ENCODE peak calls at places on chromosomes 3 and 15, in seven cellular contexts. T is AG04449, M is progenitor cell of endocrine pancreas, A is brain microvascular endothelial cell, X is bronchial epithelial cell, K is GM20000, Q is epithelial cell of esophagus. O is an unnamed sample.

GRCh38 chr3:197592361-197593045 is 36.7 kb upstream of the BDH1 start:
- DNase-seq in M (no peak), Q (no peak), X (no peak), K (no peak), T (no peak), A (no peak), O (no peak)

GRCh38 chr3:31448035-31448881 is 84.5 kb upstream of the STT3B start:
- DNase-seq in X (peak), K (no peak), M (no peak), T (no peak), Q (peak), A (no peak), O (no peak)

GRCh38 chr3:48086736-48087470 is 70.7 kb upstream of the MAP4 start:
- DNase-seq in X (peak), K (no peak), M (no peak), A (peak), Q (peak), T (peak), O (no peak)

GRCh38 chr3:21942328-21942727 is 191.3 kb upstream of the ZNF385D start:
- DNase-seq in T (peak), K (no peak), X (peak), Q (peak), A (peak), M (no peak), O (no peak)

GRCh38 chr3:9402410-9403228 is 5.2 kb downstream of the SETD5 start:
- DNase-seq in Q (peak), K (no peak), M (peak), A (peak), X (no peak), T (no peak), O (peak)

GRCh38 chr3:179450901-179451334 is 352 bp downstream of the GNB4 start:
- DNase-seq in A (peak), X (peak), M (peak), T (no peak), Q (no peak), K (no peak), O (no peak)

GRCh38 chr15:60612400-60613048 is 133.6 kb upstream of the ICE2 start:
- DNase-seq in X (peak), K (no peak), A (no peak), T (no peak), M (no peak), Q (peak), O (no peak)

GRCh38 chr3:159080821-159081220 is 279.0 kb downstream of the MFSD1 start:
- DNase-seq in K (no peak), M (no peak), Q (no peak), X (no peak), A (no peak), T (no peak), O (no peak)

GRCh38 chr3:63043631-63044030 is 168.4 kb upstream of the CADPS start:
- DNase-seq in M (no peak), T (no peak), Q (peak), X (peak), A (peak), K (no peak), O (no peak)

GRCh38 chr3:172543419-172543818 is 20.2 kb upstream of the TNFSF10 start:
- DNase-seq in K (no peak), A (no peak), Q (no peak), M (no peak), X (no peak), T (no peak), O (no peak)

GRCh38 chr3:11168406-11168805 is 14.1 kb downstream of the HRH1 start:
- DNase-seq in X (no peak), M (no peak), T (no peak), K (no peak), A (no peak), Q (no peak), O (no peak)
- TF ChIP-seq CTCF in X (no peak), M (no peak), T (no peak), K (no peak), A (no peak), Q (no peak), O (no peak)

GRCh38 chr3:53109822-53110771 is 20.1 kb downstream of the RFT1 start:
- DNase-seq in A (peak), Q (peak), M (no peak), T (no peak), X (peak), K (peak), O (peak)
- TF ChIP-seq CTCF in A (peak), Q (peak), M (peak), T (peak), X (peak), K (peak), O (no peak)

DNA sequence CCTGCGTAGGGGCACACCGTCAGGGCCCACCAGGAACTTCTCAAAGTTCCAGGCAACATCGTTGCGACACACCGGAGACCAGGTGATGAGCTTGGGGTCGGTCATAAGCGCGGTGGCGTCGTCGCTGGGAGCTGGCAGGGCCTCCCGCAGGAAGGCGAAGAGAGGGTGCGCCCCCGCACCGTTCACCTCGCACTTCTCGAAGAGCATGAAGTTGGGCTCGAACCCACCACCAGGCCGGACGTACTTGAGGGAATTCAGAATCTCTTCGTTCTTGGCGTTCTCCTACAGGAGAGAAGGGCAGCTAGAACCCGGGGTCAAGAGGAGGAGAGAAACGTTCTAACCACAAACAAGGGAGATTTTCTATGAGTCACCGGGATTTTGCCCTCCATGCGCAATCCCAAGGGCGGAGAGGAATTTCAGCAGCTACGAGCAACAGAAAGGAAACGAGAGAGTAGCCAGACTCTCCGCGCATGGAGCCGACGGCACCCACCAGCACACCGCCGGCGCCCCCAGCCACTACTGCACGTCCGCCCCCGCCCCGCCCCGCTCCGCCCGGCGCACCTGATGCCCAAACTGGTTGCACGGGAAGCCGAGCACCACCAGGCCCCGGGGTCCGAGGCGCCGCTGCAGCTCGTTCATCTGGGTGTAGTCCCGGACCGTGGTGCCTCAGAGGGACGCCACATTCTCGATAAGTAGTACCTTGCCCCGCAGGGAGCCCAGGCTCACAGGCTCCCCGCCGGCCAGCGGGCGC is 512 bp downstream of the GPX1 start:
- DNase-seq in A (peak), K (no peak), M (no peak), T (peak), Q (peak), X (peak), O (peak)
- TF ChIP-seq CTCF in A (no peak), K (no peak), M (no peak), T (no peak), Q (no peak), X (no peak), O (no peak)

GRCh38 chr15:50150349-50150748 is 31.3 kb upstream of the ATP8B4 start:
- DNase-seq in X (no peak), A (no peak), K (no peak), M (no peak), Q (no peak), T (no peak), O (no peak)

GRCh38 chr15:50146661-50147060 is 27.6 kb upstream of the ATP8B4 start:
- DNase-seq in M (no peak), Q (no peak), T (no peak), K (no peak), X (no peak), A (no peak), O (no peak)

GRCh38 chr15:50150851-50151250 is 31.1 kb upstream of the SLC27A2 start:
- DNase-seq in T (no peak), M (no peak), K (no peak), X (no peak), Q (no peak), A (no peak), O (no peak)

GRCh38 chr15:50149090-50149489 is 30.1 kb upstream of the ATP8B4 start:
- DNase-seq in X (peak), Q (peak), K (no peak), M (no peak), T (no peak), A (no peak), O (no peak)

GRCh38 chr15:50148362-50148963 is 29.4 kb upstream of the ATP8B4 start:
- DNase-seq in Q (peak), X (peak), A (peak), K (no peak), T (no peak), M (no peak), O (peak)
- TF ChIP-seq CTCF in Q (peak), X (peak), A (peak), K (peak), T (peak), M (peak), O (peak)

GRCh38 chr3:79406175-79406574 is 361.6 kb downstream of the ROBO1 start:
- DNase-seq in M (no peak), Q (peak), K (no peak), T (no peak), X (peak), A (no peak), O (no peak)
- TF ChIP-seq CTCF in M (no peak), Q (peak), K (no peak), T (no peak), X (peak), A (peak), O (no peak)

GRCh38 chr15:79769933-79770332 is 126.9 kb downstream of the MTHFS start:
- DNase-seq in T (no peak), A (no peak), Q (no peak), K (no peak), X (no peak), M (no peak), O (no peak)

DNA sequence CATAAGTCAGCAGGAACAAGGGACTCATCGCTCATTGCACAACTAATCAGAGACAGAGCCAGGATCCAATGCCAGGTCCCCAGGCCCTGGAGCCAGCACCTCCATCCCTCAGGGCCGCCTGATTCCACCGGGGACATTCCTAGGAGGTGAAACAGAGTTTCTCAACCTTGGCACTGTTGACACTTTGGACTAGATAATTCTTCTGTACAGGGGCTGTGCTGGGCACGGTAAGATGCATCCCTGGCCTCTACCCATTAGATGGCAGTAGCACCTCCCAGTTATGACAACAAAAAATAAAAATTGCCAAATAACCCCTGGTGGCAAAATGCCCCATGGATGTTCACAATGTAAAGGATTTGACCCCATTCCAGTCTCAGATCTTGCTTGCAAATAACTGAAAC is 127.7 kb downstream of the MTHFS start:
- DNase-seq in K (no peak), X (peak), M (no peak), Q (peak), A (peak), T (no peak), O (no peak)
- TF ChIP-seq CTCF in K (peak), X (peak), M (no peak), Q (peak), A (peak), T (no peak), O (no peak)

GRCh38 chr3:13688824-13689223 is 139.9 kb downstream of the FBLN2 start:
- DNase-seq in M (no peak), A (no peak), T (no peak), K (no peak), X (no peak), Q (no peak), O (no peak)

GRCh38 chr3:13686332-13686731 is 137.4 kb downstream of the FBLN2 start:
- DNase-seq in Q (no peak), M (no peak), A (no peak), K (no peak), X (no peak), T (no peak), O (no peak)

GRCh38 chr3:13688034-13688433 is 139.1 kb downstream of the FBLN2 start:
- DNase-seq in M (no peak), T (no peak), X (no peak), Q (no peak), A (no peak), K (no peak), O (no peak)

GRCh38 chr3:13685721-13686120 is 136.8 kb downstream of the FBLN2 start:
- DNase-seq in K (no peak), M (no peak), A (no peak), T (no peak), Q (no peak), X (no peak), O (no peak)

GRCh38 chr3:13687409-13687989 is 138.6 kb downstream of the FBLN2 start:
- DNase-seq in M (no peak), X (no peak), K (no peak), Q (no peak), T (no peak), A (no peak), O (no peak)
- TF ChIP-seq CTCF in M (no peak), X (no peak), K (no peak), Q (no peak), T (no peak), A (no peak), O (no peak)

GRCh38 chr3:57826286-57826951 is 70.3 kb downstream of the SLMAP start:
- DNase-seq in Q (no peak), A (no peak), T (no peak), K (no peak), X (peak), M (no peak), O (no peak)
- TF ChIP-seq CTCF in Q (no peak), A (no peak), T (no peak), K (no peak), X (peak), M (no peak), O (no peak)

GRCh38 chr15:101255066-101255415 is 3.2 kb upstream of the CHSY1 start:
- DNase-seq in X (no peak), Q (no peak), T (no peak), K (no peak), A (no peak), M (no peak), O (no peak)

GRCh38 chr15:101254157-101255065 is 2.6 kb upstream of the CHSY1 start:
- DNase-seq in Q (no peak), A (no peak), X (no peak), M (no peak), K (no peak), T (no peak), O (no peak)

GRCh38 chr15:101258238-101259144 is 6.6 kb upstream of the CHSY1 start:
- DNase-seq in A (peak), K (peak), X (peak), Q (peak), M (no peak), T (no peak), O (peak)

GRCh38 chr15:101255615-101256350 is 3.9 kb upstream of the CHSY1 start:
- DNase-seq in A (peak), X (no peak), Q (peak), M (no peak), T (no peak), K (no peak), O (no peak)

DNA sequence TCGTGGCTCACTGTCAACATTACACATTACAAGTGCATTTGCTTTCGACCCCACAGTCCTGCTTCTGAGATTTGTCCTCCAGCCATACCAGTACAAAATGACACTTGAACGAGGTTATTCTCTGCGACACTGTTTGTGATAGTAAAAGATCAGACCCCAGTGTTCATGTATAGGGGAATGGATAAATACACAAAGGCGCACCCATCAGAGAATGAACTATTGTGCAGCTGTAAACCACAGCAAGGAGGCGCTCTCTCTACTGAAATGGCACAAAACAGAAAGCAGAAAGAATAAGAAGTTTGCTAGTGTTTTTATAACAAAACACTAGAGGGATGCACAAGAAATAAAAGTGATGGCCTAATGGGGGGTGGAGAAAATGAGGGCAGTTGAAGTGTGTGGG is 4.9 kb upstream of the CHSY1 start:
- DNase-seq in M (no peak), Q (no peak), T (no peak), K (no peak), A (no peak), X (no peak), O (no peak)
- TF ChIP-seq CTCF in M (peak), Q (peak), T (no peak), K (no peak), A (peak), X (peak), O (no peak)

GRCh38 chr15:65981837-65982696 is 112.8 kb downstream of the RAB11A start:
- DNase-seq in Q (peak), K (peak), T (no peak), M (peak), X (peak), A (no peak), O (peak)
- TF ChIP-seq CTCF in Q (no peak), K (peak), T (peak), M (peak), X (no peak), A (peak), O (peak)